ENCODE peak calls at places on chromosomes 4 and X, in five cellular contexts. R is NCI-H510A treated with DMSO at 0.1 percent for 48 hours; C is Panc1; E is activated T-helper 9 cell treated with anti-CD3 and anti-CD28 coated beads, Interleukin-2, amount 50 U/mL, for 16 hours; K is CD8-positive, alpha-beta T cell. Y is an unnamed sample.
A peak's percentile ranks its signal among the peaks of the same experiment; 100 is the strongest.

GRCh38 chr4:65007841-65008439 is 598.7 kb upstream of the TECRL start:
- DNase-seq in C (no peak), K (no peak), E (no peak), R (no peak), Y (no peak)

GRCh38 chrX:15619053-15619772 is 18.5 kb upstream of the ACE2 start:
- DNase-seq in R (no peak), E (no peak), K (no peak), C (no peak), Y (no peak)

GRCh38 chrX:45712067-45712466 is 511.4 kb upstream of the DIPK2B start:
- DNase-seq in K (no peak), R (no peak), C (no peak), E (no peak), Y (no peak)

GRCh38 chr4:16686195-16686594 is 212.2 kb downstream of the LDB2 start:
- DNase-seq in K (no peak), R (no peak), E (no peak), C (no peak), Y (no peak)

GRCh38 chr4:7172508-7172907 is 19.8 kb upstream of the SORCS2 start:
- DNase-seq in R (no peak), K (no peak), C (no peak), E (no peak), Y (no peak)

GRCh38 chr4:41718907-41719306 is 29.6 kb downstream of the PHOX2B start:
- DNase-seq in E (no peak), K (no peak), R (no peak), C (no peak), Y (no peak)

GRCh38 chr4:127001898-127002297 is 630.9 kb upstream of the INTU start:
- DNase-seq in E (no peak), R (no peak), K (no peak), C (no peak), Y (no peak)

GRCh38 chr4:85942107-85942506 is 417.7 kb downstream of the MAPK10 start:
- DNase-seq in E (no peak), C (no peak), K (no peak), R (no peak), Y (no peak)

GRCh38 chr4:127000846-127001245 is 631.9 kb upstream of the INTU start:
- DNase-seq in C (no peak), R (no peak), K (no peak), E (no peak), Y (no peak)

GRCh38 chrX:78123190-78123589 is 16.3 kb downstream of the TAF9B start:
- DNase-seq in C (no peak), K (no peak), R (no peak), E (no peak), Y (no peak)

GRCh38 chr4:155552180-155552579 is 114.5 kb upstream of the GUCY1A1 start:
- DNase-seq in R (no peak), C (no peak), E (no peak), K (no peak), Y (no peak)

GRCh38 chr4:9800878-9801277 is 19.4 kb downstream of the DRD5 start:
- DNase-seq in E (no peak), K (no peak), C (no peak), R (peak; percentile 13), Y (no peak)

GRCh38 chr4:146545102-146545501 is 23.4 kb upstream of the SLC10A7 start:
- DNase-seq in C (no peak), R (peak; percentile 5), E (no peak), K (no peak), Y (no peak)

GRCh38 chr4:80172203-80172602 is 25.1 kb upstream of the PRDM8 start:
- DNase-seq in C (no peak), K (no peak), R (no peak), E (no peak), Y (no peak)

GRCh38 chr4:92099851-92100250 is 203.9 kb upstream of the GRID2 start:
- DNase-seq in C (no peak), R (no peak), E (no peak), K (no peak), Y (no peak)

GRCh38 chr4:150181536-150181935 is 103.3 kb downstream of the DCLK2 start:
- DNase-seq in R (no peak), E (no peak), C (no peak), K (no peak), Y (no peak)